ENCODE peak calls at places on chromosome 6, in ten cellular contexts. I, B, C, Q, Y, H, Z, T, D and A are unnamed samples.

GRCh38 chr6:37123957-37124729 is 45.8 kb upstream of the PIM1 start:
- DNase-seq in I (no peak), B (no peak), C (no peak), Q (no peak), Y (no peak), H (no peak), Z (no peak), T (no peak), D (no peak), A (no peak)

GRCh38 chr6:149235130-149235561 is 82.4 kb upstream of the TAB2 start:
- DNase-seq in I (peak), B (peak), C (peak), Q (peak), Y (peak), H (no peak), Z (peak), T (no peak), D (no peak), A (peak)

GRCh38 chr6:122620428-122620827 is 10.2 kb downstream of the PKIB start:
- DNase-seq in I (no peak), B (no peak), C (no peak), Q (no peak), Y (no peak), H (no peak), Z (no peak), T (no peak), D (no peak), A (peak)

GRCh38 chr6:149400050-149400449 is at the start of gene SUMO4:
- DNase-seq in I (no peak), B (no peak), C (no peak), Q (no peak), Y (no peak), H (no peak), Z (no peak), T (no peak), D (no peak), A (peak)

GRCh38 chr6:125853168-125853567 is 62.4 kb downstream of the NCOA7 start:
- DNase-seq in I (no peak), B (no peak), C (no peak), Q (no peak), Y (no peak), H (no peak), Z (no peak), T (no peak), D (no peak), A (no peak)

GRCh38 chr6:159608961-159609673 is 83.9 kb downstream of the SOD2 start:
- DNase-seq in I (no peak), B (peak), C (peak), Q (peak), Y (peak), H (no peak), Z (peak), T (no peak), D (no peak), A (peak)

GRCh38 chr6:39130691-39131090 is 15.7 kb upstream of the SAYSD1 start:
- DNase-seq in I (no peak), B (peak), C (peak), Q (no peak), Y (no peak), H (no peak), Z (no peak), T (no peak), D (no peak), A (no peak)

GRCh38 chr6:131456565-131456964 is 116.5 kb upstream of the ARG1 start:
- DNase-seq in I (no peak), B (no peak), C (no peak), Q (no peak), Y (no peak), H (no peak), Z (no peak), T (no peak), D (no peak), A (no peak)

GRCh38 chr6:56713285-56713684 is 70.6 kb upstream of the DST start:
- DNase-seq in I (peak), B (peak), C (peak), Q (peak), Y (peak), H (no peak), Z (peak), T (peak), D (no peak), A (peak)

GRCh38 chr6:45504947-45505346 is 127.2 kb upstream of the SUPT3H start:
- DNase-seq in I (no peak), B (peak), C (peak), Q (peak), Y (peak), H (no peak), Z (peak), T (no peak), D (peak), A (peak)

GRCh38 chr6:133340557-133340956 is 99.4 kb downstream of the EYA4 start:
- DNase-seq in I (no peak), B (no peak), C (peak), Q (peak), Y (no peak), H (no peak), Z (peak), T (no peak), D (no peak), A (no peak)

GRCh38 chr6:5525209-5525608 is 263.9 kb downstream of the FARS2 start:
- DNase-seq in I (no peak), B (no peak), C (peak), Q (peak), Y (peak), H (no peak), Z (peak), T (no peak), D (no peak), A (no peak)

GRCh38 chr6:69122407-69122773 is 487.3 kb downstream of the ADGRB3 start:
- DNase-seq in I (no peak), B (no peak), C (no peak), Q (no peak), Y (no peak), H (no peak), Z (no peak), T (no peak), D (no peak), A (no peak)

GRCh38 chr6:5250451-5250850 is 10.3 kb downstream of the LYRM4 start:
- DNase-seq in I (no peak), B (no peak), C (no peak), Q (no peak), Y (no peak), H (no peak), Z (no peak), T (no peak), D (no peak), A (no peak)

GRCh38 chr6:30646450-30647038 is 389 bp upstream of the C6orf136 start:
- DNase-seq in I (peak), B (no peak), C (peak), Q (no peak), Y (no peak), H (peak), Z (peak), T (peak), D (no peak), A (peak)

GRCh38 chr6:89433637-89434499 is 916 bp downstream of the ANKRD6 start:
- DNase-seq in I (peak), B (peak), C (no peak), Q (no peak), Y (no peak), H (peak), Z (peak), T (peak), D (no peak), A (peak)

GRCh38 chr6:6191476-6191875 is 129.0 kb downstream of the F13A1 start:
- DNase-seq in I (no peak), B (no peak), C (no peak), Q (no peak), Y (no peak), H (no peak), Z (no peak), T (no peak), D (no peak), A (no peak)

GRCh38 chr6:38058022-38058421 is 238.5 kb downstream of the ZFAND3 start:
- DNase-seq in I (no peak), B (peak), C (peak), Q (peak), Y (peak), H (peak), Z (peak), T (no peak), D (no peak), A (peak)

GRCh38 chr6:157157228-157157627 is 166.1 kb downstream of the TMEM242 start:
- DNase-seq in I (no peak), B (no peak), C (no peak), Q (no peak), Y (no peak), H (no peak), Z (no peak), T (no peak), D (peak), A (peak)

GRCh38 chr6:7617954-7618764 is 28.2 kb downstream of the SNRNP48 start:
- DNase-seq in I (no peak), B (peak), C (peak), Q (peak), Y (peak), H (peak), Z (peak), T (no peak), D (no peak), A (peak)

GRCh38 chr6:125262026-125263013 is 39.4 kb downstream of the HDDC2 start:
- DNase-seq in I (no peak), B (no peak), C (peak), Q (peak), Y (peak), H (no peak), Z (peak), T (no peak), D (no peak), A (no peak)

GRCh38 chr6:118697554-118697953 is 46.2 kb upstream of the CEP85L start:
- DNase-seq in I (no peak), B (no peak), C (no peak), Q (no peak), Y (no peak), H (no peak), Z (peak), T (peak), D (no peak), A (peak)